ENCODE peak calls at places on chromosomes 6 and 20, in eight cellular contexts. One of them, this sample, is unnamed.

GRCh38 chr6:142548571-142548970 is 246.8 kb downstream of the ADGRG6 start:
- DNase-seq in H9: no peak
- DNase-seq in GM20000: no peak
- DNase-seq in fibroblast of mammary gland: no peak
- DNase-seq in CD8-positive, alpha-beta T cell: no peak
- DNase-seq in type B pancreatic cell: no peak
- DNase-seq in OCI-LY7: no peak
- DNase-seq in cardiac muscle cell: no peak
- DNase-seq in this sample: no peak

GRCh38 chr20:11719153-11719552 is 198.5 kb upstream of the BTBD3 start:
- DNase-seq in H9: peak
- DNase-seq in GM20000: no peak
- DNase-seq in fibroblast of mammary gland: no peak
- DNase-seq in CD8-positive, alpha-beta T cell: no peak
- DNase-seq in type B pancreatic cell: no peak
- DNase-seq in OCI-LY7: no peak
- DNase-seq in cardiac muscle cell: no peak
- DNase-seq in this sample: no peak

GRCh38 chr6:84645563-84646266 is 118.7 kb downstream of the TBX18 start:
- DNase-seq in H9: no peak
- DNase-seq in GM20000: no peak
- DNase-seq in fibroblast of mammary gland: peak
- DNase-seq in CD8-positive, alpha-beta T cell: no peak
- DNase-seq in type B pancreatic cell: no peak
- DNase-seq in OCI-LY7: no peak
- DNase-seq in cardiac muscle cell: peak
- DNase-seq in this sample: no peak

GRCh38 chr20:34951652-34952051 is 4.0 kb downstream of the GSS start:
- DNase-seq in H9: no peak
- DNase-seq in GM20000: no peak
- DNase-seq in fibroblast of mammary gland: no peak
- DNase-seq in CD8-positive, alpha-beta T cell: no peak
- DNase-seq in type B pancreatic cell: no peak
- DNase-seq in OCI-LY7: no peak
- DNase-seq in cardiac muscle cell: no peak
- DNase-seq in this sample: no peak

GRCh38 chr6:72975346-72975745 is 249.9 kb downstream of the KHDC1L start:
- DNase-seq in H9: no peak
- DNase-seq in GM20000: no peak
- DNase-seq in fibroblast of mammary gland: no peak
- DNase-seq in CD8-positive, alpha-beta T cell: no peak
- DNase-seq in type B pancreatic cell: no peak
- DNase-seq in OCI-LY7: no peak
- DNase-seq in cardiac muscle cell: no peak
- DNase-seq in this sample: no peak

GRCh38 chr6:345747-346388 is 45.7 kb upstream of the IRF4 start:
- DNase-seq in H9: no peak
- DNase-seq in GM20000: no peak
- DNase-seq in fibroblast of mammary gland: peak
- DNase-seq in CD8-positive, alpha-beta T cell: no peak
- DNase-seq in type B pancreatic cell: no peak
- DNase-seq in OCI-LY7: no peak
- DNase-seq in cardiac muscle cell: peak
- DNase-seq in this sample: no peak

GRCh38 chr6:12328701-12329100 is 38.5 kb downstream of the EDN1 start:
- DNase-seq in H9: no peak
- DNase-seq in GM20000: no peak
- DNase-seq in fibroblast of mammary gland: no peak
- DNase-seq in CD8-positive, alpha-beta T cell: no peak
- DNase-seq in type B pancreatic cell: no peak
- DNase-seq in OCI-LY7: no peak
- DNase-seq in cardiac muscle cell: no peak
- DNase-seq in this sample: no peak

GRCh38 chr20:4375881-4376280 is 345.8 kb upstream of the PRND start:
- DNase-seq in H9: no peak
- DNase-seq in GM20000: no peak
- DNase-seq in fibroblast of mammary gland: peak
- DNase-seq in CD8-positive, alpha-beta T cell: no peak
- DNase-seq in type B pancreatic cell: no peak
- DNase-seq in OCI-LY7: no peak
- DNase-seq in cardiac muscle cell: peak
- DNase-seq in this sample: no peak

GRCh38 chr6:139473239-139473701 is 98.8 kb upstream of the CITED2 start:
- DNase-seq in H9: peak
- DNase-seq in GM20000: no peak
- DNase-seq in fibroblast of mammary gland: peak
- DNase-seq in CD8-positive, alpha-beta T cell: no peak
- DNase-seq in type B pancreatic cell: no peak
- DNase-seq in OCI-LY7: no peak
- DNase-seq in cardiac muscle cell: no peak
- DNase-seq in this sample: no peak

DNA sequence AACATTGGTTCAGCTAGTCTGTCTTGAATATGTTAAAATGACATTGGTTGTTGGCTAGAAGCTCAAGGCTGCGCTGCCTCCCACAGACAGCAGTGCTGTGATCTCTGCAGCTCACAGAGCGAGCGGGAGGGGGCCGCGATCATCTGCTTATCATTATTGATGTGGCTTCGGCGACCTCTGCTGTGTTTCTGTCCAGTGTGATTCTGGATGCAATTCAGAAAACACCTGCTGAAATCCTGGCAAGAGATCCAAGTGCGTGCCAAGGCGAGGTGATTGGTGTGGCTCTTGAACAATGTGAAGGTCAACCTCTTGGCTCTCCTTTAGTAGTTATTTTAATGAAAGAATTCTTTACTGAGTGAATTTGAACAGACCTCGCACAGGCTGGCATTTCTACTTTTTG is 142.3 kb upstream of the SASH1 start:
- DNase-seq in H9: no peak
- DNase-seq in GM20000: no peak
- DNase-seq in fibroblast of mammary gland: no peak
- DNase-seq in CD8-positive, alpha-beta T cell: no peak
- DNase-seq in type B pancreatic cell: no peak
- DNase-seq in OCI-LY7: no peak
- DNase-seq in cardiac muscle cell: no peak
- DNase-seq in this sample: no peak
- TF ChIP-seq CTCF in H9: no peak
- TF ChIP-seq CTCF in GM20000: no peak
- TF ChIP-seq CTCF in fibroblast of mammary gland: no peak
- TF ChIP-seq CTCF in CD8-positive, alpha-beta T cell: no peak
- TF ChIP-seq CTCF in type B pancreatic cell: no peak
- TF ChIP-seq CTCF in OCI-LY7: no peak
- TF ChIP-seq CTCF in cardiac muscle cell: no peak
- TF ChIP-seq CTCF in this sample: no peak

GRCh38 chr6:122472022-122472340 is 374 bp upstream of the SERINC1 start:
- DNase-seq in H9: no peak
- DNase-seq in GM20000: no peak
- DNase-seq in fibroblast of mammary gland: no peak
- DNase-seq in CD8-positive, alpha-beta T cell: no peak
- DNase-seq in type B pancreatic cell: no peak
- DNase-seq in OCI-LY7: no peak
- DNase-seq in cardiac muscle cell: no peak
- DNase-seq in this sample: no peak

GRCh38 chr6:122471107-122472021 is at the start of gene SERINC1:
- DNase-seq in H9: peak
- DNase-seq in GM20000: peak
- DNase-seq in fibroblast of mammary gland: peak
- DNase-seq in CD8-positive, alpha-beta T cell: peak
- DNase-seq in type B pancreatic cell: peak
- DNase-seq in OCI-LY7: peak
- DNase-seq in cardiac muscle cell: peak
- DNase-seq in this sample: peak

DNA sequence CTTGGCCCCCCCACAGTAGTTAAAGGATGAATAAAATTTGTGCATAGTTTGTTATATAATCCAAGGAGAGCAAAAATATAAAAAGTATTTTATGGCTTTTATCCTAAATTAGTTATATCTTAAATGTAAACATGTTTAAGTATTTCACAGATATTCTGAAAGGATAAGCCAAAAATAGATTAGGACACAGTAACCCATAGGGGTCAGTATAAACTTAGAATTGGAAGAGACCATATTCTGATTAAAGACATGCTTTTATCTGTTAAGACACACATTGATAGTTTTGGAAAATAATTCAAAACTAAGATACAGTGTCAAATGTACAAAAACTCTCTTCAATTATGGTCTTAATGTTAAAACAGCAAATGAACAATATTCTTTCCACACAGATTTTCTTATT is 4.5 kb upstream of the SERINC1 start:
- DNase-seq in H9: no peak
- DNase-seq in GM20000: no peak
- DNase-seq in fibroblast of mammary gland: peak
- DNase-seq in CD8-positive, alpha-beta T cell: no peak
- DNase-seq in type B pancreatic cell: no peak
- DNase-seq in OCI-LY7: peak
- DNase-seq in cardiac muscle cell: peak
- DNase-seq in this sample: peak
- TF ChIP-seq CTCF in H9: peak
- TF ChIP-seq CTCF in GM20000: no peak
- TF ChIP-seq CTCF in fibroblast of mammary gland: peak
- TF ChIP-seq CTCF in CD8-positive, alpha-beta T cell: peak
- TF ChIP-seq CTCF in type B pancreatic cell: peak
- TF ChIP-seq CTCF in OCI-LY7: peak
- TF ChIP-seq CTCF in cardiac muscle cell: peak
- TF ChIP-seq CTCF in this sample: peak

DNA sequence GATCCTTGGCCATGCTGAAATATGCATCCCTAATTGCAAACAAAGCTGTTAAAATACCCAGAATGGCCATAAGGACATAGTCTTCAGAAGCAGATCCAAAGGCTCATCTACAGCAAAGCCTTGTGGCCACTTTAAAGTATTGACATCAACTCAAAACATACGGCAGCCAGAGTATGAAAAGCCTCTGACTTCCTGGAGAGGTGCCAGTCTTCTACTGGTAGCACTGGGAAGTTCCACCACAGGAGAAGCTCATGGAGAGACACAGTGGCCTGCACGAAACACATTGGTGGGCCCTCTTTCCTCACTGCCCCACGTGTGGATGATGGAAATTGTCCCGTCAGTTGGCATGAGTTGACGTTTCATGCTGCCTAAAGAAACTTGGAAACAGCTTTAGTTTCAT is 202.6 kb upstream of the HEY2 start:
- DNase-seq in H9: no peak
- DNase-seq in GM20000: no peak
- DNase-seq in fibroblast of mammary gland: peak
- DNase-seq in CD8-positive, alpha-beta T cell: no peak
- DNase-seq in type B pancreatic cell: no peak
- DNase-seq in OCI-LY7: no peak
- DNase-seq in cardiac muscle cell: peak
- DNase-seq in this sample: no peak
- TF ChIP-seq CTCF in H9: peak
- TF ChIP-seq CTCF in GM20000: no peak
- TF ChIP-seq CTCF in fibroblast of mammary gland: no peak
- TF ChIP-seq CTCF in CD8-positive, alpha-beta T cell: no peak
- TF ChIP-seq CTCF in type B pancreatic cell: no peak
- TF ChIP-seq CTCF in OCI-LY7: no peak
- TF ChIP-seq CTCF in cardiac muscle cell: no peak
- TF ChIP-seq CTCF in this sample: no peak

GRCh38 chr20:61725145-61725544 is 340.5 kb downstream of the TAF4 start:
- DNase-seq in H9: no peak
- DNase-seq in GM20000: no peak
- DNase-seq in fibroblast of mammary gland: no peak
- DNase-seq in CD8-positive, alpha-beta T cell: no peak
- DNase-seq in type B pancreatic cell: no peak
- DNase-seq in OCI-LY7: no peak
- DNase-seq in cardiac muscle cell: no peak
- DNase-seq in this sample: no peak

GRCh38 chr20:61725966-61726365 is 339.7 kb downstream of the TAF4 start:
- DNase-seq in H9: no peak
- DNase-seq in GM20000: no peak
- DNase-seq in fibroblast of mammary gland: no peak
- DNase-seq in CD8-positive, alpha-beta T cell: no peak
- DNase-seq in type B pancreatic cell: no peak
- DNase-seq in OCI-LY7: no peak
- DNase-seq in cardiac muscle cell: no peak
- DNase-seq in this sample: no peak

GRCh38 chr20:61722146-61722678 is 343.5 kb downstream of the TAF4 start:
- DNase-seq in H9: no peak
- DNase-seq in GM20000: no peak
- DNase-seq in fibroblast of mammary gland: peak
- DNase-seq in CD8-positive, alpha-beta T cell: no peak
- DNase-seq in type B pancreatic cell: no peak
- DNase-seq in OCI-LY7: no peak
- DNase-seq in cardiac muscle cell: no peak
- DNase-seq in this sample: no peak

GRCh38 chr20:61723538-61724257 is 342.0 kb downstream of the TAF4 start:
- DNase-seq in H9: no peak
- DNase-seq in GM20000: no peak
- DNase-seq in fibroblast of mammary gland: no peak
- DNase-seq in CD8-positive, alpha-beta T cell: no peak
- DNase-seq in type B pancreatic cell: no peak
- DNase-seq in OCI-LY7: no peak
- DNase-seq in cardiac muscle cell: no peak
- DNase-seq in this sample: no peak

GRCh38 chr20:61724376-61724775 is 341.3 kb downstream of the TAF4 start:
- DNase-seq in H9: peak
- DNase-seq in GM20000: no peak
- DNase-seq in fibroblast of mammary gland: no peak
- DNase-seq in CD8-positive, alpha-beta T cell: no peak
- DNase-seq in type B pancreatic cell: no peak
- DNase-seq in OCI-LY7: no peak
- DNase-seq in cardiac muscle cell: no peak
- DNase-seq in this sample: no peak
- TF ChIP-seq CTCF in H9: peak
- TF ChIP-seq CTCF in GM20000: peak
- TF ChIP-seq CTCF in fibroblast of mammary gland: peak
- TF ChIP-seq CTCF in CD8-positive, alpha-beta T cell: no peak
- TF ChIP-seq CTCF in type B pancreatic cell: peak
- TF ChIP-seq CTCF in OCI-LY7: peak
- TF ChIP-seq CTCF in cardiac muscle cell: no peak
- TF ChIP-seq CTCF in this sample: no peak

GRCh38 chr6:113182370-113183141 is 674.6 kb upstream of the MARCKS start:
- DNase-seq in H9: no peak
- DNase-seq in GM20000: no peak
- DNase-seq in fibroblast of mammary gland: peak
- DNase-seq in CD8-positive, alpha-beta T cell: no peak
- DNase-seq in type B pancreatic cell: no peak
- DNase-seq in OCI-LY7: no peak
- DNase-seq in cardiac muscle cell: peak
- DNase-seq in this sample: no peak

GRCh38 chr6:113185299-113185698 is 671.8 kb upstream of the MARCKS start:
- DNase-seq in H9: no peak
- DNase-seq in GM20000: no peak
- DNase-seq in fibroblast of mammary gland: no peak
- DNase-seq in CD8-positive, alpha-beta T cell: no peak
- DNase-seq in type B pancreatic cell: no peak
- DNase-seq in OCI-LY7: no peak
- DNase-seq in cardiac muscle cell: peak
- DNase-seq in this sample: no peak

GRCh38 chr6:113187671-113188070 is 669.5 kb upstream of the MARCKS start:
- DNase-seq in H9: no peak
- DNase-seq in GM20000: no peak
- DNase-seq in fibroblast of mammary gland: peak
- DNase-seq in CD8-positive, alpha-beta T cell: no peak
- DNase-seq in type B pancreatic cell: no peak
- DNase-seq in OCI-LY7: no peak
- DNase-seq in cardiac muscle cell: no peak
- DNase-seq in this sample: no peak

GRCh38 chr6:113184291-113184690 is 672.9 kb upstream of the MARCKS start:
- DNase-seq in H9: no peak
- DNase-seq in GM20000: no peak
- DNase-seq in fibroblast of mammary gland: peak
- DNase-seq in CD8-positive, alpha-beta T cell: no peak
- DNase-seq in type B pancreatic cell: no peak
- DNase-seq in OCI-LY7: no peak
- DNase-seq in cardiac muscle cell: peak
- DNase-seq in this sample: no peak

GRCh38 chr6:113184736-113185135 is 672.4 kb upstream of the MARCKS start:
- DNase-seq in H9: no peak
- DNase-seq in GM20000: no peak
- DNase-seq in fibroblast of mammary gland: no peak
- DNase-seq in CD8-positive, alpha-beta T cell: no peak
- DNase-seq in type B pancreatic cell: no peak
- DNase-seq in OCI-LY7: no peak
- DNase-seq in cardiac muscle cell: peak
- DNase-seq in this sample: no peak
- TF ChIP-seq CTCF in H9: no peak
- TF ChIP-seq CTCF in GM20000: no peak
- TF ChIP-seq CTCF in fibroblast of mammary gland: no peak
- TF ChIP-seq CTCF in CD8-positive, alpha-beta T cell: no peak
- TF ChIP-seq CTCF in type B pancreatic cell: no peak
- TF ChIP-seq CTCF in OCI-LY7: no peak
- TF ChIP-seq CTCF in cardiac muscle cell: no peak
- TF ChIP-seq CTCF in this sample: no peak